ENCODE peak calls at places on chromosomes 13 and 19, in four cellular contexts. E is H1, W is mesendoderm, Q is IMR-90. I is an unnamed sample.

GRCh38 chr19:53581871-53582279 is 43.9 kb downstream of the ZNF331 start:
- DNase-seq in W (peak), Q (no peak), E (no peak), I (no peak)

GRCh38 chr19:19459707-19460251 is 54.3 kb downstream of the GATAD2A start:
- DNase-seq in W (no peak), Q (peak), E (no peak), I (peak)

GRCh38 chr13:99433543-99434075 is 67.7 kb upstream of the TM9SF2 start:
- DNase-seq in W (no peak), Q (no peak), E (no peak), I (no peak)

GRCh38 chr19:17868669-17869068 is 3.1 kb upstream of the SLC5A5 start:
- DNase-seq in Q (no peak), W (no peak), E (no peak), I (no peak)

GRCh38 chr19:33620611-33621010 is 1.1 kb upstream of the CHST8 start:
- DNase-seq in E (no peak), W (no peak), Q (no peak), I (no peak)

GRCh38 chr19:34962281-34962944 is 1.6 kb downstream of the ZNF792 start:
- DNase-seq in W (peak), Q (peak), E (no peak), I (peak)

GRCh38 chr19:19627716-19628498 is at the start of gene LPAR2:
- DNase-seq in Q (no peak), W (peak), E (no peak), I (no peak)

GRCh38 chr13:30410705-30411125 is 11.6 kb upstream of the UBE2L5 start:
- DNase-seq in Q (peak), W (no peak), E (no peak), I (no peak)

GRCh38 chr19:14840206-14840605 is 5.2 kb upstream of the OR7A5 start:
- DNase-seq in Q (no peak), W (no peak), E (no peak), I (no peak)

GRCh38 chr19:7013678-7014077 is 7.6 kb downstream of the MBD3L2B start:
- DNase-seq in W (no peak), E (no peak), Q (no peak), I (no peak)

GRCh38 chr19:13557756-13558398 is 51.6 kb upstream of the CACNA1A start:
- DNase-seq in Q (no peak), W (peak), E (no peak), I (no peak)

GRCh38 chr19:16876904-16877361 is 11.9 kb upstream of the F2RL3 start:
- DNase-seq in E (no peak), Q (no peak), W (no peak), I (peak)

GRCh38 chr13:84553252-84553651 is 671.0 kb upstream of the SLITRK1 start:
- DNase-seq in E (no peak), Q (no peak), W (no peak), I (no peak)

GRCh38 chr13:105139380-105140285 is 1395.8 kb downstream of the EFNB2 start:
- DNase-seq in Q (peak), E (no peak), W (no peak), I (peak)

GRCh38 chr19:56372281-56372680 is 21.1 kb downstream of the ZNF582 start:
- DNase-seq in W (no peak), E (no peak), Q (no peak), I (no peak)

GRCh38 chr19:31338069-31338767 is 11.0 kb downstream of the TSHZ3 start:
- DNase-seq in Q (peak), E (no peak), W (peak), I (peak)

GRCh38 chr19:55526216-55527196 is 10.4 kb downstream of the SBK2 start:
- DNase-seq in E (no peak), W (peak), Q (peak), I (peak)

GRCh38 chr19:18571564-18572344 is at the start of gene UBA52:
- DNase-seq in Q (peak), W (peak), E (peak), I (peak)

GRCh38 chr13:38981096-38981495 is 9.5 kb downstream of the STOML3 start:
- DNase-seq in W (peak), Q (no peak), E (no peak), I (no peak)

GRCh38 chr19:45305421-45305820 is 17.3 kb downstream of the CKM start:
- DNase-seq in W (peak), E (no peak), Q (no peak), I (peak)

GRCh38 chr19:17304386-17305047 is 1.2 kb upstream of the MRPL34 start:
- DNase-seq in Q (no peak), W (no peak), E (no peak), I (no peak)

GRCh38 chr19:53864308-53864836 is 3.3 kb upstream of the MYADM start:
- DNase-seq in W (no peak), E (no peak), Q (no peak), I (no peak)

GRCh38 chr13:72637561-72637960 is 89.9 kb downstream of the MZT1 start:
- DNase-seq in W (no peak), Q (no peak), E (no peak), I (no peak)

GRCh38 chr13:95385808-95386207 is 84.6 kb upstream of the ABCC4 start:
- DNase-seq in W (no peak), E (no peak), Q (no peak), I (no peak)

GRCh38 chr19:1408300-1409203 is 1.2 kb downstream of the DAZAP1 start:
- DNase-seq in W (peak), Q (peak), E (no peak), I (peak)

GRCh38 chr19:1406496-1406817 is 929 bp upstream of the DAZAP1 start:
- DNase-seq in E (no peak), Q (no peak), W (no peak), I (no peak)

GRCh38 chr19:1406818-1407661 is at the start of gene DAZAP1:
- DNase-seq in W (peak), E (peak), Q (peak), I (peak)

GRCh38 chr19:1409204-1410005 is 2.0 kb downstream of the DAZAP1 start:
- DNase-seq in E (no peak), Q (no peak), W (no peak), I (no peak)

DNA sequence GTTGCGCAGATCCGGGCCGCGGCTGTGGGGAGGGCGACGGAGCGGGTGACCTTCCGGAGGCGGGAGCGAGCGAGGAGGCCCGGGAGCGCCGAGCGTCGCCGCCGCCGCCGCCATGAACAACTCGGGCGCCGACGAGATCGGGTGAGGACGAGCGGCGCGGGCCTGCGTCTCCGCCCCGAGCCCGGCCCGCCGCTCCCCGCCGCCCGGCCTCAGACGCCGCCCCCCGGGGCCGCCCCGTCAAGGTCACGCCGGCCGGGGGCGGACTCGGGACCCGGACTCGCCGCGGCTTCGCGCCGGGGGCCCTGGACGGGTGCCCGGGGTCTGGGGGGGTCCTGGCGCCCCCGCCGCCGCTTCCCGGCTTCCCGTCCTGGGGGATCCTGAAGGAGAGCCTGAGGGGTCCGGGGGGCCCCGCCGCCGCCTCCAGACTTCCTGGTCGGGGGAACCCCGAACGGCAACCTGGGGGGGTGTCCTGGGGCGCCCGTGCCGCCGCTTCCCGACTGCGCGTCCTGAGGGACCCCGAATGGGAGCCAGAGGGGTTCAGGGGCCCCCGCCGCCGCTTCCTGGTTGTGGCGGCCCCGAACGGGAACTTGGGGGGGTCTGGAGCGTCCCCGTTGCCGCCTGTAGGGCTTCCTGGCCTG is 395 bp downstream of the DAZAP1 start:
- DNase-seq in E (no peak), W (no peak), Q (no peak), I (no peak)
- H2AK5ac ChIP-seq in E (no peak), W (no peak), Q (no peak), I (no peak)

DNA sequence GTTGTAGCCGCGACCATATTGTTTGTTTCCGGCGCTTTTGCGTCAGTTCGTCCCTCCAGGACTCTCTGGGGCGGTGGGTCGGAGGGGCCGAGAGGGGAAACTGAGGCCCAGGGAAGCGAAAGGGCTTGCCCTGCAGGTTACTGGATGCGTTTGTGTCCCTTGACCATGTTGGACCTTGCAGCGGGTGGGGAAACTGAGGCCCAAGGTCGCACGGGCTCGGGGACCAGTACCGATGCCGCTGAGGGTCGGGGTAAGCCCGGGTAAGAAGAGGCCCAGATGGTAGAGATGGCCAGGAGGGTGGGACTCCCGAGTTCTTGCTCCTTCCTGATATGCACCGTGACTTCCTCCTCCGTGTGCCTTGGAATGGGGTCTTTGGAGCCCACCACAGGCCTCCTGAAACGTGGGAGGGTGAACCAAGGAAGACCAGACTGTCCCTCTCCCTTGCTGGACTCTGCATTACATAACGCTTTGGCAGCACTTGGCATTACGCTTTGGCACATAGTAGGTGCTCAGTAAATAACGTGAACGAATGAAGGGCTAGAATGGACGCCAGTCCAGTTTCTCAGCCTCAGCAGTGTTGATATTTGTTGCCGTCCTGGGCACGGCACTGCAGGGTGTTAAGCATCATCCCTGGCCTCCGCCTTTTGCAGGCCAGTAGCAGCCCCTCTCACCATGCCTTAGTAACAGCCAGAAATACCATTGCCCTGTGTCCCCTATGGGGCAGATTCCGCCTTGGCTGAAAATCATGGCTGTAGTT is 743 bp downstream of the CHAF1A start:
- DNase-seq in Q (no peak), W (peak), E (no peak), I (peak)
- H3K4ac ChIP-seq in Q (peak), W (peak), E (peak), I (peak)

DNA sequence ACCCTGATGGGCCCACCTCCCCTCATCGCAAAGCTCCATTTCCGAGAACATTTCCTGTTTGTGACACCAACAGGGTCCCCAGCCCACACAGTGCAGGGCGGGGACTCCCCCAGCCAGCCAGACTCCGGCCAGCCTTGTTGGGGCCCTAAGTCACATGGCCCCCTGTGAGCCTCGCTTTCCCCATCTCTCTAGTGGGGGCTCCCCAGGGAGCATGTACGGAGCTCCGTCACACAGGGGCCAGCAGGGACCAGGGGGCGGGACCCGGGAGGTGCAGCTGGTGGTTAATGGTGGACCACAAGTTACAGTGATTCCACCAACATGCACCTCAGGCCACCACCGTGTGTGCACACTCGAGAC is 1.7 kb downstream of the TBXA2R start:
- DNase-seq in W (no peak), E (no peak), Q (no peak), I (no peak)
- H2AK5ac ChIP-seq in W (no peak), E (peak), Q (peak), I (no peak)

DNA sequence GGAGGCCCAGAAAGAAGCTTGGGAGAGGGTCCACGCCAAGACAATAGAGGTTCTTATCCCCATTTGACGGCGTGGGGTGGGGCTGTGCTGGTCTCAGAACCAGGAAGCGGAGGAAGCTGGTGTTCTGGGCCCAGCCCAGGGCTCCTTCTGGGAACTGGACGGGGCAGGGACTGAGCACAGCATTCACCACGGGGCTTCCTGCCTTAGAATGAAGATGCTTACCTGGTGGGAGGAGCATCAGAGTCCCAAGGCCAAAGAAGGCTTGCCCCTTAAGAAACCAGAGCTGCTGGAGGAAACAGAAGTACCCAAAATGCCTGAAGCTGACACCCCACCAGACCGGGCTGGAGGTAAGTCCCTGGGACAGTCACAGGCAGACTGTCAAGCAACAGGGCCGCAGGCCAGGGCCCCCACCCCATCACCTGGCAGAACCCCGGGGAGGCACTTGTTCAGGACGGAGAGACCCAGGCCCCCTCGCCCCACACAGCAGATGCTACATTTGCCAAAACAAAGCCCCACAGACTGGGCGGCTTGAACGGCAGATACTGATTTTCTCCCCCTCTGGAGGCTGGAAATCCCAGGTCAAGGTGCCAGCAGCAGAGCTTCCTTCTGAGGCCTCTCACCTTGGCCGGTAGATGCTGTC is 17.8 kb upstream of the IGLON5 start:
- DNase-seq in Q (no peak), E (no peak), W (peak), I (no peak)
- H3K4ac ChIP-seq in Q (no peak), E (peak), W (no peak), I (no peak)

GRCh38 chr13:101139076-101139475 is 277.2 kb downstream of the NALCN start:
- DNase-seq in W (no peak), E (no peak), Q (no peak), I (peak)
- H2AK5ac ChIP-seq in W (no peak), E (no peak), Q (no peak), I (no peak)

I was measured in mesenchymal stem cell.